ENCODE peak calls at places on chromosomes 11 and 22, in six cellular contexts. M is LoVo; T is T-helper 1 cell; P is C1 segment of cervical spinal cord; O is GDM1; I is stimulated activated CD8-positive, alpha-beta memory T cell treated with anti-CD3 and anti-CD28 coated beads, Interleukin-7, amount 100 ng/mL, for 1 hour. E is an unnamed sample.

GRCh38 chr11:1785749-1786261 is 22.1 kb upstream of the CTSD start:
- DNase-seq in T (no peak), O (no peak), P (no peak), I (no peak), M (no peak), E (no peak)

GRCh38 chr11:120317689-120318195 is 7.4 kb upstream of the TLCD5 start:
- DNase-seq in T (no peak), P (no peak), I (no peak), M (no peak), O (no peak), E (no peak)

GRCh38 chr11:45211732-45212131 is 65.3 kb downstream of the PRDM11 start:
- DNase-seq in T (no peak), O (no peak), P (no peak), I (no peak), M (no peak), E (no peak)

GRCh38 chr11:27213232-27213660 is 149.8 kb downstream of the CCDC34 start:
- DNase-seq in O (no peak), T (no peak), M (peak), I (no peak), P (no peak), E (no peak)

GRCh38 chr22:42922374-42923177 is 65.5 kb upstream of the ARFGAP3 start:
- DNase-seq in P (no peak), I (no peak), T (no peak), O (peak), M (no peak), E (no peak)

GRCh38 chr22:42360348-42360747 is 71.9 kb downstream of the NFAM1 start:
- DNase-seq in M (no peak), P (no peak), I (no peak), O (no peak), T (no peak), E (no peak)

GRCh38 chr11:68066742-68067141 is 27.9 kb downstream of the TCIRG1 start:
- DNase-seq in T (no peak), I (no peak), M (no peak), O (no peak), P (no peak), E (no peak)

GRCh38 chr22:23055448-23056179 is 14.7 kb upstream of the GNAZ start:
- DNase-seq in M (no peak), O (no peak), T (no peak), P (no peak), I (no peak), E (no peak)

GRCh38 chr22:40046126-40046525 is 51.4 kb downstream of the FAM83F start:
- DNase-seq in I (no peak), P (no peak), T (no peak), O (no peak), M (no peak), E (no peak)

GRCh38 chr22:17920145-17920605 is 104.2 kb downstream of the MICAL3 start:
- DNase-seq in P (no peak), M (no peak), I (no peak), T (no peak), O (no peak), E (no peak)

GRCh38 chr11:131748146-131749050 is 378.0 kb downstream of the NTM start:
- DNase-seq in T (no peak), I (no peak), M (peak), O (peak), P (peak), E (no peak)

GRCh38 chr11:61774441-61774840 is 18.0 kb downstream of the TMEM258 start:
- DNase-seq in O (no peak), I (no peak), T (no peak), M (no peak), P (no peak), E (no peak)

GRCh38 chr22:31136711-31137110 is 3.6 kb downstream of the PLA2G3 start:
- DNase-seq in M (no peak), O (no peak), I (no peak), T (no peak), P (no peak), E (no peak)

GRCh38 chr11:132490976-132491375 is 1041.3 kb downstream of the OPCML start:
- DNase-seq in I (no peak), P (no peak), M (no peak), T (no peak), O (no peak), E (no peak)

GRCh38 chr11:86749861-86750401 is 50.4 kb upstream of the PRSS23 start:
- DNase-seq in O (no peak), I (no peak), M (no peak), T (no peak), P (no peak), E (no peak)

GRCh38 chr11:44626645-44627044 is 61.2 kb downstream of the CD82 start:
- DNase-seq in M (no peak), I (no peak), O (no peak), P (no peak), T (no peak), E (no peak)